ENCODE peak calls at places on chromosome 2, in ten cellular contexts. One of them, this sample, is unnamed.

GRCh38 chr2:120586507-120587283 is 149.0 kb upstream of the GLI2 start:
- DNase-seq in ovary: no peak
- DNase-seq in fibroblast of pulmonary artery: no peak
- DNase-seq in iris pigment epithelial cell: no peak
- DNase-seq in NB4: no peak
- DNase-seq in neuronal stem cell: peak
- DNase-seq in dorsolateral prefrontal cortex: no peak
- DNase-seq in right cardiac atrium: peak
- DNase-seq in NCI-H1694: no peak
- DNase-seq in GM12865: no peak
- DNase-seq in this sample: no peak

GRCh38 chr2:133641497-133641896 is 73.2 kb upstream of the NCKAP5 start:
- DNase-seq in ovary: no peak
- DNase-seq in fibroblast of pulmonary artery: no peak
- DNase-seq in iris pigment epithelial cell: peak
- DNase-seq in NB4: peak
- DNase-seq in neuronal stem cell: no peak
- DNase-seq in dorsolateral prefrontal cortex: peak
- DNase-seq in right cardiac atrium: peak
- DNase-seq in NCI-H1694: no peak
- DNase-seq in GM12865: no peak
- DNase-seq in this sample: no peak

GRCh38 chr2:223549215-223549614 is 52.9 kb downstream of the SCG2 start:
- DNase-seq in ovary: no peak
- DNase-seq in fibroblast of pulmonary artery: peak
- DNase-seq in iris pigment epithelial cell: peak
- DNase-seq in NB4: no peak
- DNase-seq in neuronal stem cell: no peak
- DNase-seq in dorsolateral prefrontal cortex: no peak
- DNase-seq in right cardiac atrium: no peak
- DNase-seq in NCI-H1694: peak
- DNase-seq in GM12865: no peak
- DNase-seq in this sample: no peak

GRCh38 chr2:30073523-30073922 is 73.3 kb upstream of the YPEL5 start:
- DNase-seq in ovary: no peak
- DNase-seq in fibroblast of pulmonary artery: no peak
- DNase-seq in iris pigment epithelial cell: no peak
- DNase-seq in NB4: no peak
- DNase-seq in neuronal stem cell: no peak
- DNase-seq in dorsolateral prefrontal cortex: no peak
- DNase-seq in right cardiac atrium: no peak
- DNase-seq in NCI-H1694: no peak
- DNase-seq in GM12865: no peak
- DNase-seq in this sample: no peak

GRCh38 chr2:230958803-230959756 is 34.0 kb upstream of the GPR55 start:
- DNase-seq in ovary: no peak
- DNase-seq in fibroblast of pulmonary artery: no peak
- DNase-seq in iris pigment epithelial cell: no peak
- DNase-seq in NB4: no peak
- DNase-seq in neuronal stem cell: no peak
- DNase-seq in dorsolateral prefrontal cortex: no peak
- DNase-seq in right cardiac atrium: no peak
- DNase-seq in NCI-H1694: no peak
- DNase-seq in GM12865: no peak
- DNase-seq in this sample: no peak

GRCh38 chr2:64632855-64633819 is 20.6 kb downstream of the SERTAD2 start:
- DNase-seq in ovary: no peak
- DNase-seq in fibroblast of pulmonary artery: peak
- DNase-seq in iris pigment epithelial cell: peak
- DNase-seq in NB4: no peak
- DNase-seq in neuronal stem cell: no peak
- DNase-seq in dorsolateral prefrontal cortex: no peak
- DNase-seq in right cardiac atrium: no peak
- DNase-seq in NCI-H1694: no peak
- DNase-seq in GM12865: no peak
- DNase-seq in this sample: no peak

GRCh38 chr2:177265834-177266817 is 1.6 kb upstream of the NFE2L2 start:
- DNase-seq in ovary: no peak
- DNase-seq in fibroblast of pulmonary artery: peak
- DNase-seq in iris pigment epithelial cell: peak
- DNase-seq in NB4: peak
- DNase-seq in neuronal stem cell: no peak
- DNase-seq in dorsolateral prefrontal cortex: no peak
- DNase-seq in right cardiac atrium: no peak
- DNase-seq in NCI-H1694: no peak
- DNase-seq in GM12865: peak
- DNase-seq in this sample: no peak

GRCh38 chr2:46815121-46815802 is 100.3 kb downstream of the MCFD2 start:
- DNase-seq in ovary: no peak
- DNase-seq in fibroblast of pulmonary artery: no peak
- DNase-seq in iris pigment epithelial cell: no peak
- DNase-seq in NB4: peak
- DNase-seq in neuronal stem cell: no peak
- DNase-seq in dorsolateral prefrontal cortex: no peak
- DNase-seq in right cardiac atrium: peak
- DNase-seq in NCI-H1694: no peak
- DNase-seq in GM12865: no peak
- DNase-seq in this sample: no peak

GRCh38 chr2:20444993-20445910 is 1.6 kb upstream of the RHOB start:
- DNase-seq in ovary: no peak
- DNase-seq in fibroblast of pulmonary artery: no peak
- DNase-seq in iris pigment epithelial cell: no peak
- DNase-seq in NB4: no peak
- DNase-seq in neuronal stem cell: no peak
- DNase-seq in dorsolateral prefrontal cortex: no peak
- DNase-seq in right cardiac atrium: no peak
- DNase-seq in NCI-H1694: no peak
- DNase-seq in GM12865: no peak
- DNase-seq in this sample: no peak